ENCODE peak calls at places on chromosomes 5 and 9, in four cellular contexts. One of them, this sample, is unnamed.

GRCh38 chr5:30607301-30607700 is 586.2 kb upstream of the CDH6 start:
- DNase-seq in fibroblast of the aortic adventitia: no peak
- DNase-seq in AG09309: no peak
- DNase-seq in upper lobe of left lung: no peak
- DNase-seq in this sample: no peak

GRCh38 chr5:177607452-177608192 is 7.7 kb downstream of the B4GALT7 start:
- DNase-seq in fibroblast of the aortic adventitia: peak
- DNase-seq in AG09309: peak
- DNase-seq in upper lobe of left lung: peak
- DNase-seq in this sample: peak

GRCh38 chr5:39599721-39600431 is 175.1 kb upstream of the DAB2 start:
- DNase-seq in fibroblast of the aortic adventitia: peak
- DNase-seq in AG09309: peak
- DNase-seq in upper lobe of left lung: no peak
- DNase-seq in this sample: no peak

GRCh38 chr5:127602896-127603470 is 45.9 kb upstream of the CTXN3 start:
- DNase-seq in fibroblast of the aortic adventitia: no peak
- DNase-seq in AG09309: no peak
- DNase-seq in upper lobe of left lung: no peak
- DNase-seq in this sample: no peak

GRCh38 chr5:55568629-55569512 is 34.1 kb upstream of the PLPP1 start:
- DNase-seq in fibroblast of the aortic adventitia: peak
- DNase-seq in AG09309: no peak
- DNase-seq in upper lobe of left lung: no peak
- DNase-seq in this sample: no peak

GRCh38 chr9:98565152-98566135 is 143.3 kb downstream of the GABBR2 start:
- DNase-seq in fibroblast of the aortic adventitia: no peak
- DNase-seq in AG09309: no peak
- DNase-seq in upper lobe of left lung: no peak
- DNase-seq in this sample: no peak

GRCh38 chr9:137454506-137455360 is 4.4 kb downstream of the NSMF start:
- DNase-seq in fibroblast of the aortic adventitia: peak
- DNase-seq in AG09309: no peak
- DNase-seq in upper lobe of left lung: peak
- DNase-seq in this sample: no peak

GRCh38 chr9:28801144-28801799 is 1228.0 kb upstream of the C9orf72 start:
- DNase-seq in fibroblast of the aortic adventitia: no peak
- DNase-seq in AG09309: no peak
- DNase-seq in upper lobe of left lung: no peak
- DNase-seq in this sample: no peak

GRCh38 chr5:54310433-54311177 is at the start of gene ARL15:
- DNase-seq in fibroblast of the aortic adventitia: peak
- DNase-seq in AG09309: peak
- DNase-seq in upper lobe of left lung: peak
- DNase-seq in this sample: peak

GRCh38 chr5:69491838-69492390 is 676 bp upstream of the OCLN start:
- DNase-seq in fibroblast of the aortic adventitia: no peak
- DNase-seq in AG09309: no peak
- DNase-seq in upper lobe of left lung: no peak
- DNase-seq in this sample: no peak

GRCh38 chr9:70816891-70817290 is 304.5 kb downstream of the TRPM3 start:
- DNase-seq in fibroblast of the aortic adventitia: no peak
- DNase-seq in AG09309: no peak
- DNase-seq in upper lobe of left lung: no peak
- DNase-seq in this sample: no peak

GRCh38 chr9:83239787-83240186 is 176.8 kb upstream of the RASEF start:
- DNase-seq in fibroblast of the aortic adventitia: peak
- DNase-seq in AG09309: no peak
- DNase-seq in upper lobe of left lung: no peak
- DNase-seq in this sample: no peak

GRCh38 chr9:14511452-14511851 is 181.8 kb downstream of the ZDHHC21 start:
- DNase-seq in fibroblast of the aortic adventitia: peak
- DNase-seq in AG09309: no peak
- DNase-seq in upper lobe of left lung: no peak
- DNase-seq in this sample: peak

GRCh38 chr9:137582286-137582860 is 3.6 kb upstream of the DPH7 start:
- DNase-seq in fibroblast of the aortic adventitia: no peak
- DNase-seq in AG09309: no peak
- DNase-seq in upper lobe of left lung: peak
- DNase-seq in this sample: no peak

GRCh38 chr5:51302358-51302757 is 80.9 kb upstream of the ISL1 start:
- DNase-seq in fibroblast of the aortic adventitia: no peak
- DNase-seq in AG09309: no peak
- DNase-seq in upper lobe of left lung: no peak
- DNase-seq in this sample: no peak

GRCh38 chr9:83583151-83584014 is 39.6 kb upstream of the IDNK start:
- DNase-seq in fibroblast of the aortic adventitia: peak
- DNase-seq in AG09309: no peak
- DNase-seq in upper lobe of left lung: no peak
- DNase-seq in this sample: peak

GRCh38 chr5:149794338-149795023 is 64.4 kb downstream of the PPARGC1B start:
- DNase-seq in fibroblast of the aortic adventitia: no peak
- DNase-seq in AG09309: no peak
- DNase-seq in upper lobe of left lung: no peak
- DNase-seq in this sample: no peak

GRCh38 chr5:113281194-113281593 is 153.6 kb downstream of the TSSK1B start:
- DNase-seq in fibroblast of the aortic adventitia: peak
- DNase-seq in AG09309: no peak
- DNase-seq in upper lobe of left lung: no peak
- DNase-seq in this sample: no peak

GRCh38 chr5:37501152-37501551 is 122.0 kb downstream of the WDR70 start:
- DNase-seq in fibroblast of the aortic adventitia: peak
- DNase-seq in AG09309: no peak
- DNase-seq in upper lobe of left lung: no peak
- DNase-seq in this sample: no peak

GRCh38 chr5:33371660-33372059 is 69.1 kb upstream of the TARS1 start:
- DNase-seq in fibroblast of the aortic adventitia: peak
- DNase-seq in AG09309: peak
- DNase-seq in upper lobe of left lung: no peak
- DNase-seq in this sample: no peak

GRCh38 chr9:123246534-123246933 is 21.9 kb downstream of the STRBP start:
- DNase-seq in fibroblast of the aortic adventitia: peak
- DNase-seq in AG09309: no peak
- DNase-seq in upper lobe of left lung: no peak
- DNase-seq in this sample: no peak

GRCh38 chr5:109971968-109972367 is 282.2 kb downstream of the MAN2A1 start:
- DNase-seq in fibroblast of the aortic adventitia: no peak
- DNase-seq in AG09309: no peak
- DNase-seq in upper lobe of left lung: no peak
- DNase-seq in this sample: no peak

GRCh38 chr9:128104171-128104618 is 23.3 kb downstream of the PTGES2 start:
- DNase-seq in fibroblast of the aortic adventitia: peak
- DNase-seq in AG09309: no peak
- DNase-seq in upper lobe of left lung: no peak
- DNase-seq in this sample: no peak

GRCh38 chr5:173815571-173815970 is 72.6 kb upstream of the CPEB4 start:
- DNase-seq in fibroblast of the aortic adventitia: no peak
- DNase-seq in AG09309: no peak
- DNase-seq in upper lobe of left lung: peak
- DNase-seq in this sample: no peak

GRCh38 chr9:96014078-96014477 is 138.6 kb downstream of the ERCC6L2 start:
- DNase-seq in fibroblast of the aortic adventitia: no peak
- DNase-seq in AG09309: no peak
- DNase-seq in upper lobe of left lung: no peak
- DNase-seq in this sample: no peak

GRCh38 chr5:40486437-40487270 is 193.1 kb upstream of the PTGER4 start:
- DNase-seq in fibroblast of the aortic adventitia: peak
- DNase-seq in AG09309: no peak
- DNase-seq in upper lobe of left lung: no peak
- DNase-seq in this sample: no peak

GRCh38 chr5:90957906-90958305 is 399.3 kb downstream of the ADGRV1 start:
- DNase-seq in fibroblast of the aortic adventitia: no peak
- DNase-seq in AG09309: no peak
- DNase-seq in upper lobe of left lung: no peak
- DNase-seq in this sample: no peak

GRCh38 chr9:76904661-76905457 is 1.1 kb downstream of the PRUNE2 start:
- DNase-seq in fibroblast of the aortic adventitia: no peak
- DNase-seq in AG09309: no peak
- DNase-seq in upper lobe of left lung: no peak
- DNase-seq in this sample: no peak

GRCh38 chr5:658103-658502 is 35.0 kb downstream of the TPPP start:
- DNase-seq in fibroblast of the aortic adventitia: no peak
- DNase-seq in AG09309: no peak
- DNase-seq in upper lobe of left lung: no peak
- DNase-seq in this sample: no peak

GRCh38 chr5:176947847-176948246 is 48.7 kb upstream of the HK3 start:
- DNase-seq in fibroblast of the aortic adventitia: no peak
- DNase-seq in AG09309: no peak
- DNase-seq in upper lobe of left lung: no peak
- DNase-seq in this sample: no peak

GRCh38 chr5:38370341-38371100 is 112.2 kb downstream of the EGFLAM start:
- DNase-seq in fibroblast of the aortic adventitia: no peak
- DNase-seq in AG09309: no peak
- DNase-seq in upper lobe of left lung: peak
- DNase-seq in this sample: no peak

GRCh38 chr5:60668715-60669304 is 31.2 kb downstream of the DEPDC1B start:
- DNase-seq in fibroblast of the aortic adventitia: peak
- DNase-seq in AG09309: no peak
- DNase-seq in upper lobe of left lung: no peak
- DNase-seq in this sample: peak

GRCh38 chr5:67166460-67166871 is 30.1 kb downstream of the CD180 start:
- DNase-seq in fibroblast of the aortic adventitia: no peak
- DNase-seq in AG09309: no peak
- DNase-seq in upper lobe of left lung: peak
- DNase-seq in this sample: peak

GRCh38 chr5:103542441-103542840 is 20.1 kb downstream of the NUDT12 start:
- DNase-seq in fibroblast of the aortic adventitia: no peak
- DNase-seq in AG09309: no peak
- DNase-seq in upper lobe of left lung: no peak
- DNase-seq in this sample: no peak

GRCh38 chr5:89087551-89088318 is 204.8 kb upstream of the MEF2C start:
- DNase-seq in fibroblast of the aortic adventitia: no peak
- DNase-seq in AG09309: no peak
- DNase-seq in upper lobe of left lung: no peak
- DNase-seq in this sample: no peak

GRCh38 chr5:139273572-139274264 is 19.8 kb upstream of the MATR3 start:
- DNase-seq in fibroblast of the aortic adventitia: peak
- DNase-seq in AG09309: no peak
- DNase-seq in upper lobe of left lung: peak
- DNase-seq in this sample: peak
- TF ChIP-seq CTCF in fibroblast of the aortic adventitia: peak
- TF ChIP-seq CTCF in AG09309: no peak
- TF ChIP-seq CTCF in upper lobe of left lung: peak
- TF ChIP-seq CTCF in this sample: no peak

GRCh38 chr5:9514968-9515367 is 30.9 kb downstream of the SEMA5A start:
- DNase-seq in fibroblast of the aortic adventitia: no peak
- DNase-seq in AG09309: no peak
- DNase-seq in upper lobe of left lung: no peak
- DNase-seq in this sample: no peak

GRCh38 chr5:9512452-9512851 is 33.4 kb downstream of the SEMA5A start:
- DNase-seq in fibroblast of the aortic adventitia: peak
- DNase-seq in AG09309: no peak
- DNase-seq in upper lobe of left lung: no peak
- DNase-seq in this sample: no peak

GRCh38 chr5:9515451-9515850 is 30.4 kb downstream of the SEMA5A start:
- DNase-seq in fibroblast of the aortic adventitia: no peak
- DNase-seq in AG09309: no peak
- DNase-seq in upper lobe of left lung: no peak
- DNase-seq in this sample: no peak

GRCh38 chr5:9516591-9516990 is 29.3 kb downstream of the SEMA5A start:
- DNase-seq in fibroblast of the aortic adventitia: no peak
- DNase-seq in AG09309: no peak
- DNase-seq in upper lobe of left lung: no peak
- DNase-seq in this sample: no peak

GRCh38 chr5:9513825-9514224 is 32.0 kb downstream of the SEMA5A start:
- DNase-seq in fibroblast of the aortic adventitia: peak
- DNase-seq in AG09309: no peak
- DNase-seq in upper lobe of left lung: no peak
- DNase-seq in this sample: no peak
- TF ChIP-seq CTCF in fibroblast of the aortic adventitia: peak
- TF ChIP-seq CTCF in AG09309: peak
- TF ChIP-seq CTCF in upper lobe of left lung: no peak
- TF ChIP-seq CTCF in this sample: no peak

DNA sequence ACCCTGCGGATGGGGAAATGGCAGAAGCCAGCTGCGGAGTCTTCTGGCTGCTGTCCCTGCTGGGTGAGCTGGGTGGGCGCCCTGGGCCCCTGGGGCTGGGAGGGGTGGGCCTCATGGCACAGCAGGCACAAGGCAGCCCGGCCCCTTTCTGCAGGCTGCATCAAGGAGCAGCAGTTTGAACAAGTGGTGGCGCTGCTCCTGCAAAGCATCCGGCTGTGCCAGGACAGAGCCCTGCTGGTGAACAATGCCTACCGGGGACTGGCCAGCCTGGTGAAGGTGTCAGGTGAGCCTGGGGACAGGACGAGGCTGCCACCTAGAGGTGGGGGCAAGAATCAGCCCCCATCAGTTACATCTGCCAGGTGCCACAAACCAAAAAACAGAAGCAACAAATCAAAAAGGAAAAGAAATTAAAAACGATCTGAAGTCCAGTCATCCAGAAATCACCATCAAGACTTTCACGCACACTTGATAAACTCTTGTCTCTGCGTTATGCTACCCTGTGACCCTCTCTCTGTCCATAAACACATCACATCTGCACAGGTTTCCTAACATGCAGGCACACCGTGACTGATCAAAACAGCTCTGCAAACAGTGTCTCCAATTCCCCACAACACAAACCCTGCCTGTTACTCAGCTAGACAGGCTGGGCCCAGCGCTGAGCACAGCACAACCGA is 13.9 kb downstream of the REXO4 start:
- DNase-seq in fibroblast of the aortic adventitia: no peak
- DNase-seq in AG09309: no peak
- DNase-seq in upper lobe of left lung: no peak
- DNase-seq in this sample: peak
- TF ChIP-seq CTCF in fibroblast of the aortic adventitia: peak
- TF ChIP-seq CTCF in AG09309: peak
- TF ChIP-seq CTCF in upper lobe of left lung: peak
- TF ChIP-seq CTCF in this sample: peak

GRCh38 chr9:108073823-108074222 is 584.3 kb upstream of the KLF4 start:
- DNase-seq in fibroblast of the aortic adventitia: no peak
- DNase-seq in AG09309: no peak
- DNase-seq in upper lobe of left lung: no peak
- DNase-seq in this sample: no peak
- TF ChIP-seq CTCF in fibroblast of the aortic adventitia: no peak
- TF ChIP-seq CTCF in AG09309: no peak
- TF ChIP-seq CTCF in upper lobe of left lung: no peak
- TF ChIP-seq CTCF in this sample: no peak

DNA sequence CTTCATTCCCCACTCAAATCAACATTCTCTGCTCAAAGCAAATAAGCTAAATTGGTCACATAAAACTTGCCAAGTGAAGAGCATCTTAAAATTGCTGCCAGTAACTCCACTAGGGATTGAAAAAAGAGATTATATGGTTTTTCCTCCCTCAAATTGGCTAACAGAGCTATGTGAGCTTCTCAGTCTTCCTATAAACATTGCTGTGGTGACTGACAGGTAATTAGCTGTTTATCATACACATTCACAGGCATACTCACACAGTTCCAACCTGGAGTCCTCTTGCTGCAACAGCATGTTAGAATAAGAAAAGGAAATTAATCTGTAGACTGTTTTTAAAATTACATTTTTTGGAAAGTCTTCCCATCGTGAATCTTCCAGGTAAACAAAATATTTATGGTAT is 298.6 kb upstream of the ATP10B start:
- DNase-seq in fibroblast of the aortic adventitia: no peak
- DNase-seq in AG09309: no peak
- DNase-seq in upper lobe of left lung: no peak
- DNase-seq in this sample: no peak
- TF ChIP-seq CTCF in fibroblast of the aortic adventitia: no peak
- TF ChIP-seq CTCF in AG09309: no peak
- TF ChIP-seq CTCF in upper lobe of left lung: no peak
- TF ChIP-seq CTCF in this sample: no peak

GRCh38 chr5:101728933-101729332 is 567.2 kb downstream of the SLCO4C1 start:
- DNase-seq in fibroblast of the aortic adventitia: no peak
- DNase-seq in AG09309: no peak
- DNase-seq in upper lobe of left lung: no peak
- DNase-seq in this sample: no peak
- TF ChIP-seq CTCF in fibroblast of the aortic adventitia: no peak
- TF ChIP-seq CTCF in AG09309: no peak
- TF ChIP-seq CTCF in upper lobe of left lung: no peak
- TF ChIP-seq CTCF in this sample: no peak

This sample was measured in GM13976.